ENCODE peak calls at places on chromosomes 5 and 9, in six cellular contexts. H is astrocyte, S is adipocyte, J is colonic mucosa, E is GM23248, L is K562. C is an unnamed sample. For H3K36me3 and H3K4me1, the result is how much of the 10 kb centered on the place peaks cover.

GRCh38 chr9:135359764-135360163 is 119.8 kb upstream of the PPP1R26 start:
- DNase-seq in L (no peak), S (no peak), H (no peak), E (no peak), J (no peak), C (no peak)

GRCh38 chr9:132504452-132504851 is 78.0 kb upstream of the BARHL1 start:
- DNase-seq in J (no peak), E (no peak), S (no peak), L (no peak), H (no peak), C (no peak)

GRCh38 chr5:59793000-59793399 is 100.5 kb downstream of the PDE4D start:
- DNase-seq in J (peak), H (peak), L (no peak), E (peak), S (peak), C (peak)

GRCh38 chr5:103849934-103850333 is 287.3 kb upstream of the NUDT12 start:
- DNase-seq in E (peak), J (no peak), S (peak), L (no peak), H (peak), C (peak)

GRCh38 chr9:136882109-136882946 is 4.0 kb upstream of the TRAF2 start:
- DNase-seq in L (peak), S (peak), E (peak), H (peak), J (peak), C (peak)

GRCh38 chr5:128782446-128782845 is 182.8 kb upstream of the SLC27A6 start:
- DNase-seq in E (peak), L (no peak), J (peak), S (peak), H (peak), C (peak)

GRCh38 chr9:32524558-32525461 is 1.2 kb downstream of the RIGI start:
- DNase-seq in L (no peak), H (peak), E (peak), J (peak), S (no peak), C (peak)

GRCh38 chr5:67621040-67621397 is 424.4 kb upstream of the CD180 start:
- DNase-seq in L (no peak), S (no peak), H (no peak), E (no peak), J (no peak), C (no peak)

GRCh38 chr9:132244582-132245455 is 83.0 kb downstream of the NTNG2 start:
- DNase-seq in E (no peak), H (no peak), L (no peak), S (no peak), J (peak), C (no peak)

GRCh38 chr5:171444582-171444981 is 25.1 kb downstream of the FGF18 start:
- DNase-seq in L (no peak), H (peak), S (no peak), J (no peak), E (peak), C (peak)

DNA sequence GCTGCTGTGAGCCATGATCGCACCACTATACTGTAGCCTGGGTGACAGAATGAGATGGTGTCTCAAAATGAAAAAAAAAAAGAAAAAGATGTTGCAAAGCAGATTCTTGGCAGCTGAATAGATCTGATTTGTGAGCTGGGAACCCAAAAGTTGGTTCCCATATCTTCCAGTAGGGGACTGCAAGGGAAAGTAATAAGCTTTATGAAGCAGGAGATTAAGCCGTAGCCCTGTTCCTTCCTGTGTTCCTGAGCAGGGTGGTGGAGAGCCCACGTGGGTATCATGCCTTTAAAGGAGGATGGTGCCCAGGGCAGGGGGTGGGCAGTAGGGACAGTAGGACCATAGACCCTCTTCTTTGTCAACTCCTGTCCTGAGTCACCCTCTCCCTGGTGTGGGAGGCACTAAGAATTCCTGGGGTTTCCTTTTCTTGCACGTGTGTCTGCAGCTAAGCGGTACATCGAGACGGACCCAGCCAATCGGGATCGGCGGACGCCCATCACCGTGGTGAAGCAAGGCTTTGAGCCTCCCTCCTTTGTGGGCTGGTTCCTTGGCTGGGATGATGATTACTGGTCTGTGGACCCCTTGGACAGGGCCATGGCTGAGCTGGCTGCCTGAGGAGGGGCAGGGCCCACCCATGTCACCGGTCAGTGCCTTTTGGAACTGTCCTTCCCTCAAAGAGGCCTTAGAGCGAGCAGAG is 37.9 kb downstream of the STOM start:
- DNase-seq in H (no peak), L (no peak), S (peak), J (no peak), E (peak), C (no peak)
- H3K36me3 ChIP-seq in H (under half), L (under half), S (half or more), J (under half), E (under half), C (under half)

DNA sequence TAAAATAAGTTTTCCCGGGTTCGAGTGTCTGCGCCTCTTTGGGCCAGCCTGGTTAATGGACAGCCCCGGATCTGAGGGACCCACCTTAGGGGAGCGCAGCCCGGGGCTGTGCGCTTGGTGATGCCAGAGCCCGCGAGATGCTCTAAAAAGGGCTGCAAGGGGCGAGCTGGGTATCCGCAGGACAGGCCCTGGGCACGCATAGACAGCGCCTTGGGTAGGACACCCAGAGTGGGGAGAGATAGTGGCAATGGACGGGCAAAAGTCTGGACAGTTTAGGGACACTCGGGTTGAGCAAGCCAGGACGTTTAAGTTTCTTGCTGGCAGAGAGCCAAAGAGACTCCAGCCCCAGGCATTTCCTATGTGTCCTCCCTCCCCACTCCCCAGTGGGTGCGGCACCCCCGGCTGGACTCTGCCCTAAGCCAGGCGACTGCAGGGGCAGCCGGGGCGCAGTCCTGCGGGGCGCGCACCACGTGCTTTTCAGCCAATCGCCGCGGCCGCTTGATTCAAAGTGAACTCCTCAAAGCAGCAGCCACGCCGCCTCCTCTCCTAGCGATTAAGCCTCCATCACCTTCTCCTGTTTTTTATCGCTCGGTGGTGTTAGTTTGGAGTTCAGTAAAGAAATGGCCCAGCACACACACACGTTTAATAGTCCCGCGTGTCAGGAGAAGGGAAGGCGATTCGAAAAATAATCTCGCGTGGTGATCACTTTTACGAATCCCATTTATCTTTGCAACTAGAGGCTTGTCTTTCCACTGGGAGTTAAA is 668 bp upstream of the ENC1 start:
- DNase-seq in S (peak), L (peak), H (peak), E (peak), J (peak), C (peak)
- H3K9ac ChIP-seq in S (peak), L (no peak), H (peak), E (peak), J (peak), C (peak)

GRCh38 chr9:105291422-105291859 is 47.0 kb downstream of the SLC44A1 start:
- DNase-seq in L (no peak), H (no peak), J (no peak), E (no peak), S (no peak), C (no peak)

GRCh38 chr9:105293408-105293807 is 49.0 kb downstream of the SLC44A1 start:
- DNase-seq in H (no peak), L (no peak), J (no peak), E (no peak), S (no peak), C (no peak)

GRCh38 chr9:105286098-105286497 is 41.6 kb downstream of the SLC44A1 start:
- DNase-seq in J (no peak), L (no peak), E (no peak), H (no peak), S (no peak), C (no peak)

GRCh38 chr9:105291938-105292337 is 47.5 kb downstream of the SLC44A1 start:
- DNase-seq in L (no peak), S (no peak), E (no peak), H (no peak), J (no peak), C (no peak)

DNA sequence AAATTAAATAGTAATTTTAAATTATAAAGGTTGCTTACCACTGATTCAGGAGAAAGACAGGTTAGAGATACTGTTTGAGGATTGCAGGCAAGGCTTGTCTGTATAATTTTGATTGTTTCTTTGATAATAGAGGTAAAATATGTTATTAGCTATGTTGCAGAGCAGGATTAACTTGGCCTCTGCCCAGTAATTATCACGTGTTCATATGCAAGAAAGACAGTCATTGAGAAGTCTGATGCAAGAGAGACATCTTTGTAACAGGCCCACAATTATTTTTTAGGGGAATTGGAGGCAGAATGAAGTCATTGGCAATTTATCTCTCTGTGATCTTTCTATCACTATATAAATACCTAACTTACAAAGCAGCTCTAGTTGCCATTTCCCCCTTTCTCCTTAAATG is 46.0 kb downstream of the SLC44A1 start:
- DNase-seq in H (peak), J (no peak), S (peak), E (peak), L (no peak), C (peak)
- H3K4me1 ChIP-seq in H (under half), J (under half), S (under half), E (under half), L (under half), C (under half)

DNA sequence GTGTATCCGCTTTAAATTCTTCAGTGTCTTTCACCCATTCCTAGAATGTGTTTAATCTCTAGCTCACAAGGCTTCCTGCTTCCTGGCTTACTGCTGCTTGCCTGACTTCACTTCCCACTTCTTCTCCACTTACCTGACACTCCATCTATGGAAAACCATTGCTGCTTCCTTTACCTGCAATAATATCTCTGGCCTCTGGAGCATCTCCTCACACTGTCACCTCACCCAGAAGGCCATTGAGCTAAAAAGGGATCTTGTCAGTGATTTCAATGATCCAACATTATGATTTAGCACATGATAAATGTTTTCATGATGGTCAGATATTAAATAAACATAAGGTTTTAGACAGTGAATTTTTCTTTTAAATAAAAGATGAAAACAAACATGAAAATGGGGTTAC is 281.1 kb downstream of the MRPS30 start:
- DNase-seq in E (no peak), H (no peak), L (no peak), J (no peak), S (no peak), C (no peak)
- H3K36me3 ChIP-seq in E (under half), H (under half), L (under half), J (under half), S (under half), C (under half)

DNA sequence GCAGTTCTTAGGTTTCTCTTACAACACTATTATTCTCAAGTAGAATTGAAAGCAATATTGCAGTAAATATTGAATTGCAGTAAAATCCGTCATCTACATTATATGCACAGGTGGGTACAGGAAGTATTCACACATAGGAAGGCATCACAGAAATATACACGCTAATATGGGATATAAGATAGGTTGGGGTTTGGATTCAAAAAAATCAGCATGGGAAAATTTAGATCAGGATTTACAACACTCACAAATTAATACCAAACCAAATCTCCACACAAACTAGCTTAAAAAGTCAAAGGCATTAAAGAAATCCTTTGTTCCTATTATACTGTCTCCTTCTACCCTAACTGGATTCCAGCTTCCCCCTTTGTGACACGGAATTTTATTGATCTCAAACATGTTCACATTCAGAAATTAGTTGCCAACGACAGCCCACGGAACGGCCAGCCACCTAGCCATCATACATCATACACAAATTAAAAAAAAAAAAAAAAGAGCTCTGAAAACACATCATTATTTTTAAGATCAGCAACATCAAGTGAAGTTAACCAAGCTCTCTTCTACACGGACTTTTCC is 2.2 kb downstream of the NR6A1 start:
- DNase-seq in S (no peak), L (no peak), E (no peak), J (no peak), H (no peak), C (no peak)
- H3K9ac ChIP-seq in S (no peak), L (peak), E (no peak), J (no peak), H (no peak), C (no peak)

DNA sequence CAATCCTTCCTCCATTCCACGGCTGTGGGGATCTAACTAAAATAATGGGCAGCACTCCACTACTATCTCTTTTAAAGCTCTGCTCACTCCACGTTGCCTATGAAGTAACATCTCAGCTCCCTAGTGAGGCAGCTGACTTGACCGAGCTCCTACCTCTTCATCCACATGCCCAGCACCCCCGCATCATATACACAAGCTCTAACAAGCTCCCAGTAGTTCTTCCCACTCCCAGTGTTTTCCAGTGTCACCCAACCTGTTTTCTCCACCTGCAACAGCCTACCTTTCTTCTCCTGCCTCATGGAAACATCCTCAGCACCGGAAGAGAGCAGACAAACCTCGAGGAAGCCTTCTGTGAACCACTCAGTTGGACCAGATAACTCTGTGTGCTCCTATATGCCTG is 50.5 kb downstream of the ELAVL2 start:
- DNase-seq in J (no peak), L (no peak), S (no peak), E (no peak), H (no peak), C (peak)
- H3K4me1 ChIP-seq in J (under half), L (under half), S (under half), E (under half), H (under half), C (under half)

C was measured in mammary epithelial cell.